ENCODE peak calls at places on chromosome 12, in four cellular contexts. D, N, Z and S are unnamed samples.

GRCh38 chr12:105231396-105231795 is 4.6 kb downstream of the APPL2 start:
- DNase-seq in Z (no peak), N (no peak), D (no peak), S (no peak)

GRCh38 chr12:93325855-93326254 is 51.9 kb upstream of the NUDT4 start:
- DNase-seq in Z (no peak), D (no peak), N (no peak), S (no peak)

GRCh38 chr12:49880756-49881390 is 22.8 kb downstream of the FAIM2 start:
- DNase-seq in D (no peak), Z (no peak), N (no peak), S (peak; percentile 52)

GRCh38 chr12:39923364-39923763 is 182.5 kb downstream of the SLC2A13 start:
- DNase-seq in D (no peak), N (no peak), Z (no peak), S (no peak)

GRCh38 chr12:81128930-81129554 is 51.2 kb downstream of the ACSS3 start:
- DNase-seq in D (no peak), N (peak; percentile 61), Z (no peak), S (no peak)

GRCh38 chr12:115338566-115339294 is 654.8 kb upstream of the TBX3 start:
- DNase-seq in D (no peak), N (no peak), Z (no peak), S (no peak)

GRCh38 chr12:4579305-4580097 is 17.5 kb downstream of the DYRK4 start:
- DNase-seq in N (peak; percentile 35), Z (no peak), D (no peak), S (no peak)

GRCh38 chr12:49909328-49909727 is 5.6 kb upstream of the FAIM2 start:
- DNase-seq in D (no peak), N (no peak), Z (no peak), S (no peak)

GRCh38 chr12:104050436-104050835 is 449 bp upstream of the GLT8D2 start:
- DNase-seq in Z (no peak), D (no peak), N (no peak), S (no peak)

GRCh38 chr12:53049582-53050318 is at the start of gene TNS2:
- DNase-seq in D (peak; percentile 95), Z (no peak), N (peak; percentile 68), S (peak; percentile 93)

DNA sequence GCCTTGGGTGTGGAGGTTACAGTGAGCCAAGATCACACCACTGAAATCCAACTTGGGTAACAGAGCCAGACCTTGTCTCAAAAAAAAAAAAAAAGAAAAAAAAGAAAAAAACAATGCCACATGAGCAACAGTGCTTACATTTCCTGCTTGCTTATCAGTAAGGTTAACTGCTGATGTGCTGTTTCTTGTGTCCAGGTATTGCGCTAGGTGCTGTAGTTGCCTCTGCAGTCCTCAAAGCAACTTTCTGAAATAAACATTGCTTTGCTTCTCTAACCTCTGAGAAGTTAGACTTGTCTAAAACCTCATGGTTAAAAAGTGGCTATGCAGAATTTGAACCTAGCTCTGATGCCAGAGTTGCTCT is 24.7 kb downstream of the RNF34 start:
- DNase-seq in D (no peak), N (no peak), Z (no peak), S (no peak)
- H3K27ac ChIP-seq in D (peak overlapping the region; percentile 76), N (no peak overlapping the region), Z (no peak overlapping the region), S (no peak overlapping the region)

GRCh38 chr12:70955415-70955814 is 34.9 kb upstream of the PTPRR start:
- DNase-seq in Z (no peak), N (no peak), D (no peak), S (no peak)

GRCh38 chr12:70962226-70962794 is 41.8 kb upstream of the PTPRR start:
- DNase-seq in D (no peak), N (no peak), Z (no peak), S (no peak)

GRCh38 chr12:70964867-70965469 is 44.4 kb upstream of the PTPRR start:
- DNase-seq in Z (no peak), D (no peak), N (no peak), S (no peak)

GRCh38 chr12:70960484-70960883 is 39.9 kb upstream of the PTPRR start:
- DNase-seq in D (no peak), N (no peak), Z (no peak), S (no peak)
- TF ChIP-seq EP300 in D (no peak), N (no peak), Z (no peak), S (no peak)

DNA sequence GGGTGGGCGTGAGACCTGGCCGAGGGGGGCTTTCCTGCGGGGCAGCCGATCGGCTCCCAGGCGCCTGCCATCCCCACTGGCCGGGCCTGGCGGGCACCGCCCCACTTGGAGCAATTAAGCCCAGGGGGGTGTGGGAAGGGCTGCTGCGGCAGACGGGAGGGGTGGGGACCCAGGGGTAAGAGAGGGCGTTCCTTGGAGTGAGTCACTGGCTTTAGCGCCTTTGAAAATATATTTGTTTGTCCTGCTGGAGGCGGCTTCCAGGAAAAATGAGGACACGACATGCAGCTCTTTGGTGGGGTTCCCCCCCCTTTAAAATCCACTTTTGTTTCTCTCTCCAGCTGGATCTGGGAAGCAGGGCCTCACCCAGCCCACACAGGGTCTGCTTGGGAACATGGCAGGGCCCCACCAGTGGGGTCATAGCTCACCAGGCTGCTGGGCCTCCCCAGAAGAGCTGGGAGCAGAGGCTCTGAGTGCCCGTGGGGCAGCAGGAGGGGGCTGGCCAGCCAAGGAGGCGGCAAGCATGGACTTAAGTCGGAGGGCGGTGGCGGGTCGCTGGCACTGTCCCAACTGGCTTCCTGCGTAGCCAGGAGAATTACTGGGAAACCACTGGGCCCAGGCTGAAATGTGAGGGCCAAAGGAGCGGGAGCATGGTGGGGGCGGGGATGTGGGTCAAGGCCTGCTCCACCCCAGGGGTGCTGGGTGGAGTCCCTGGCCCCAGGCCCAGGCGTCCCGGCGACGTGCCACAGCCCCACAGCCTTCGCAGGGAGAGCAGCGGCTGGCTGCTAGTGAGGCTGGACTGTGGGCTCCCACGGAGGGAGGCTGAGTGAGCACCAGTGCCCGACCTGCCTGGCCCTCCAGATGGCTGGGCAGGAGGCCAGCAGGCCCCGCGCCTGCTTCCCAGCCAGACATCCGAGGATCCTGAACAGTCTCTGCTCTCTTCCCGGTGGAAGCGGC is 128.0 kb downstream of the RFLNA start:
- DNase-seq in D (peak; percentile 97), N (peak; percentile 98), Z (no peak), S (peak; percentile 95)
- H3K4me3 ChIP-seq in D (no peak overlapping the region), N (peak overlapping the region; percentile 46), Z (no peak overlapping the region), S (peak overlapping the region; percentile 38)

GRCh38 chr12:79512068-79512467 is 178.7 kb downstream of the PAWR start:
- DNase-seq in Z (peak; percentile 17), D (no peak), N (peak; percentile 34), S (no peak)
- H3K27ac ChIP-seq in Z (no peak overlapping the region), D (no peak overlapping the region), N (peak overlapping the region; percentile 30), S (no peak overlapping the region)